ENCODE peak calls at places on chromosomes 6 and 20, in eight cellular contexts. C, K, O, A, F, Z, P and W are unnamed samples.

GRCh38 chr20:19936801-19937583 is 80.2 kb upstream of the NAA20 start:
- DNase-seq in C (peak), K (no peak), O (no peak), A (no peak), F (no peak), Z (no peak), P (no peak), W (no peak)

GRCh38 chr20:54223751-54224150 is 15.9 kb downstream of the PFDN4 start:
- DNase-seq in C (no peak), K (no peak), O (no peak), A (no peak), F (no peak), Z (no peak), P (no peak), W (no peak)

GRCh38 chr20:58586565-58587093 is 64.5 kb upstream of the STX16 start:
- DNase-seq in C (no peak), K (no peak), O (no peak), A (no peak), F (no peak), Z (no peak), P (no peak), W (no peak)

GRCh38 chr20:44467289-44467883 is 8.3 kb upstream of the TTPAL start:
- DNase-seq in C (no peak), K (no peak), O (no peak), A (no peak), F (no peak), Z (no peak), P (peak), W (no peak)

GRCh38 chr20:61959301-61959700 is 106.4 kb downstream of the TAF4 start:
- DNase-seq in C (no peak), K (no peak), O (no peak), A (no peak), F (peak), Z (no peak), P (peak), W (peak)

GRCh38 chr6:33136310-33136895 is 55.9 kb downstream of the COL11A2 start:
- DNase-seq in C (no peak), K (no peak), O (no peak), A (no peak), F (no peak), Z (no peak), P (no peak), W (no peak)

GRCh38 chr6:106745824-106746610 is 116.6 kb downstream of the QRSL1 start:
- DNase-seq in C (no peak), K (no peak), O (no peak), A (no peak), F (peak), Z (no peak), P (no peak), W (no peak)

GRCh38 chr6:17721671-17722070 is 14.9 kb upstream of the NUP153 start:
- DNase-seq in C (no peak), K (no peak), O (no peak), A (no peak), F (no peak), Z (no peak), P (no peak), W (no peak)

GRCh38 chr20:24350923-24351368 is 118.5 kb upstream of the SYNDIG1 start:
- DNase-seq in C (no peak), K (no peak), O (no peak), A (no peak), F (peak), Z (no peak), P (peak), W (no peak)

GRCh38 chr20:44053046-44053445 is 133.9 kb downstream of the JPH2 start:
- DNase-seq in C (no peak), K (no peak), O (no peak), A (no peak), F (no peak), Z (no peak), P (no peak), W (no peak)

GRCh38 chr6:96626749-96627353 is 63.9 kb downstream of the FHL5 start:
- DNase-seq in C (no peak), K (no peak), O (peak), A (no peak), F (peak), Z (no peak), P (peak), W (peak)

GRCh38 chr6:7110092-7110792 is 2.5 kb downstream of the RREB1 start:
- DNase-seq in C (no peak), K (no peak), O (no peak), A (no peak), F (no peak), Z (no peak), P (no peak), W (no peak)